ENCODE peak calls at places on chromosome 21, in nine cellular contexts. S, L, X, Y, C, K, T, B and R are unnamed samples.

GRCh38 chr21:46227811-46228344 is 696 bp downstream of the LSS start:
- DNase-seq in S (no peak), L (peak), X (no peak), Y (no peak), C (peak), K (no peak), T (no peak), B (no peak), R (peak)

GRCh38 chr21:37877171-37877570 is 39.1 kb downstream of the KCNJ6 start:
- DNase-seq in S (no peak), L (no peak), X (no peak), Y (peak), C (no peak), K (peak), T (no peak), B (no peak), R (peak)

GRCh38 chr21:8993943-8994639 is 1527.3 kb upstream of the TPTE start:
- DNase-seq in S (no peak), L (no peak), X (no peak), Y (no peak), C (no peak), K (peak), T (no peak), B (no peak), R (peak)

GRCh38 chr21:45260191-45260795 is 27.4 kb downstream of the POFUT2 start:
- DNase-seq in S (no peak), L (no peak), X (no peak), Y (no peak), C (peak), K (no peak), T (no peak), B (no peak), R (no peak)

GRCh38 chr21:37700641-37701202 is 215.5 kb downstream of the KCNJ6 start:
- DNase-seq in S (no peak), L (no peak), X (peak), Y (peak), C (no peak), K (peak), T (peak), B (peak), R (peak)

GRCh38 chr21:45516671-45517151 is 25.5 kb downstream of the SLC19A1 start:
- DNase-seq in S (no peak), L (peak), X (no peak), Y (no peak), C (peak), K (no peak), T (no peak), B (no peak), R (no peak)

GRCh38 chr21:43881283-43881682 is 16.3 kb downstream of the AGPAT3 start:
- DNase-seq in S (no peak), L (no peak), X (no peak), Y (no peak), C (no peak), K (peak), T (no peak), B (no peak), R (no peak)

GRCh38 chr21:43603641-43604504 is 55.4 kb downstream of the HSF2BP start:
- DNase-seq in S (no peak), L (no peak), X (no peak), Y (peak), C (no peak), K (peak), T (no peak), B (no peak), R (peak)

GRCh38 chr21:14215971-14216621 is at the start of gene RBM11:
- DNase-seq in S (peak), L (peak), X (peak), Y (peak), C (peak), K (peak), T (no peak), B (peak), R (peak)

GRCh38 chr21:20998886-20999285 is 677 bp downstream of the NCAM2 start:
- DNase-seq in S (no peak), L (no peak), X (no peak), Y (no peak), C (no peak), K (no peak), T (no peak), B (no peak), R (no peak)

GRCh38 chr21:43322805-43323204 is 104.1 kb downstream of the SIK1 start:
- DNase-seq in S (no peak), L (no peak), X (no peak), Y (no peak), C (no peak), K (no peak), T (no peak), B (no peak), R (no peak)

GRCh38 chr21:46112731-46113215 is 14.9 kb downstream of the COL6A2 start:
- DNase-seq in S (no peak), L (peak), X (peak), Y (no peak), C (peak), K (no peak), T (no peak), B (no peak), R (no peak)

GRCh38 chr21:46626536-46627302 is 8.8 kb upstream of the PRMT2 start:
- DNase-seq in S (no peak), L (no peak), X (no peak), Y (no peak), C (no peak), K (no peak), T (no peak), B (no peak), R (no peak)

DNA sequence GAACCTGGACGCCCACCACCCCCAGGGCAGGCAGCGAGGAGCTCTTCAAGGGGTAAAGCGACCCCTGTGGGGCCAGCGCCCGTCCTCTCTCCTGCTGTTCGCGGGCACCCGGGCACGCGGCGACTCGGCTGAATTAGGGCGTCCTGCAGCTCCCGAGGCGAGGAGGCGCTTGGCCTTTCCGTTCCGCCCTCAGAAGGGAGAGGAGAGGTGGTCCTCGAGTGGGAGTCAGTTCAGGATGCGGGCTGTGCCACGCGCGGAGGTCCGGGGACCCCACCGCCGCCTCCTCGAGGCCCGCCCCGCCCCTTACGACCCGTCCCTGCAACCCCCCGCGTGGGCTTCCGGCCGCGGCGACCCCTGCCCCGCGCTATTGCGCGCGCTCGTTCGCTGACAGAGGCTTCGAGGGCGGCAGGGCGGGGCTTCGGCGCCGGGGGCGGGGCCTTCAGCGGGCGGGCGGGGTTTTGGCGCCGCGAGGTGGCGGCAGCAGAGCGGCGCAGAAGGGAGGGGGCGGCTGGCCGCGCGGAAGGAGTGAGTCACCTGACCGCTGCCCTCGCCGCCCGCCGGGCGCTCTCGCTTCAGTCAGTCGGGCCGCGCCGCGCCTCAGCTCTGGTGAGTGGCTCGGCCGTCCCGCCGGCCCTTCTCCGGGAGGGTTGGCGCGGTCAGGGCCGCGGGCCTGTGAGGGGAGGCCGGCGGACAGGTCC is at the start of gene BACH1:
- DNase-seq in S (peak), L (peak), X (peak), Y (peak), C (peak), K (peak), T (peak), B (peak), R (peak)
- TF ChIP-seq CTCF in S (peak), L (no peak), X (peak), Y (peak), C (peak), K (peak), T (peak), B (peak), R (peak)

GRCh38 chr21:33388188-33388587 is 15.0 kb upstream of the IFNGR2 start:
- DNase-seq in S (no peak), L (no peak), X (no peak), Y (no peak), C (no peak), K (no peak), T (no peak), B (no peak), R (no peak)

GRCh38 chr21:33384851-33385331 is 18.3 kb upstream of the IFNGR2 start:
- DNase-seq in S (no peak), L (no peak), X (no peak), Y (no peak), C (no peak), K (peak), T (no peak), B (no peak), R (peak)

GRCh38 chr21:33380483-33380998 is 22.7 kb upstream of the IFNGR2 start:
- DNase-seq in S (peak), L (peak), X (peak), Y (peak), C (peak), K (peak), T (no peak), B (peak), R (peak)

GRCh38 chr21:33386222-33386784 is 16.9 kb upstream of the IFNGR2 start:
- DNase-seq in S (no peak), L (no peak), X (no peak), Y (no peak), C (no peak), K (no peak), T (no peak), B (peak), R (no peak)

GRCh38 chr21:33383056-33383888 is 19.9 kb upstream of the IFNGR2 start:
- DNase-seq in S (peak), L (peak), X (peak), Y (peak), C (peak), K (peak), T (no peak), B (peak), R (peak)
- H3K4me3 ChIP-seq in S (peak), L (peak), X (peak), Y (no peak), C (peak), K (no peak), T (no peak), B (no peak), R (peak)

DNA sequence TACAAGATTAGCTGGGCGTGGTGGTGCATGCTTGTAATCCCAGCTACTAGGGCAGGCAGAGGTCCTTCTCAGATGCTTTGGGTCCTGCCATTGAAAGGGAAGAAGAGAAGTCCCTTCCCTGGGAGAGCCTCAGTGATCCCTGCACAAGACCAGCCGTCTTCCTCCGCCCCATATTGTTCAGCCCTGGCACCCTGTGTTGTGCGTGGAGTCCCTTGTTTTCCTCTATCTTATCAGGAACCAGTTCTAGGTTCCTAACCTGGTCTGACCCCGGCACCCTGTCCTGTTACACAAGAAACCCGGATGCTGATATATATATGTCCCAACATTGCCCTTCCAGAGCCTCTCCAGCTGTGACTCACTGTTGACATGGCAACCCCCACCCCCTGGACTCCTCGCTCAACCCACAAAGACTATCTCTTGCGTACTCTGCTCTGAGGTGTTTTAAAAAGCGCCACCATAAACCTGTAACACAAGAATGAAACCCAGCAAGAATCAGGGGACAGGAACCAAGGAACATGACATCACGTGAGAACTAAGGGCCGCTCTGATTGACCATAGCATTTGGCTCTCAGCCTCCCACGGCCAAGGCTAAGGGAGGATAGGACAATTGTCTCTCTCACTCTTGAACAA is 4.8 kb downstream of the MX2 start:
- DNase-seq in S (no peak), L (no peak), X (no peak), Y (peak), C (no peak), K (peak), T (peak), B (peak), R (peak)
- TF ChIP-seq CTCF in S (no peak), L (no peak), X (no peak), Y (no peak), C (no peak), K (no peak), T (no peak), B (no peak), R (no peak)

GRCh38 chr21:42281196-42281680 is 34.0 kb downstream of the TFF3 start:
- DNase-seq in S (no peak), L (peak), X (no peak), Y (no peak), C (no peak), K (no peak), T (no peak), B (no peak), R (no peak)

GRCh38 chr21:42282021-42282420 is 33.2 kb downstream of the TFF3 start:
- DNase-seq in S (no peak), L (peak), X (no peak), Y (no peak), C (no peak), K (no peak), T (no peak), B (no peak), R (no peak)

GRCh38 chr21:42279888-42280287 is 35.3 kb downstream of the TFF3 start:
- DNase-seq in S (no peak), L (peak), X (no peak), Y (no peak), C (no peak), K (no peak), T (no peak), B (no peak), R (no peak)

GRCh38 chr21:42279341-42279871 is 35.8 kb downstream of the TFF3 start:
- DNase-seq in S (no peak), L (no peak), X (no peak), Y (no peak), C (no peak), K (no peak), T (no peak), B (no peak), R (no peak)

DNA sequence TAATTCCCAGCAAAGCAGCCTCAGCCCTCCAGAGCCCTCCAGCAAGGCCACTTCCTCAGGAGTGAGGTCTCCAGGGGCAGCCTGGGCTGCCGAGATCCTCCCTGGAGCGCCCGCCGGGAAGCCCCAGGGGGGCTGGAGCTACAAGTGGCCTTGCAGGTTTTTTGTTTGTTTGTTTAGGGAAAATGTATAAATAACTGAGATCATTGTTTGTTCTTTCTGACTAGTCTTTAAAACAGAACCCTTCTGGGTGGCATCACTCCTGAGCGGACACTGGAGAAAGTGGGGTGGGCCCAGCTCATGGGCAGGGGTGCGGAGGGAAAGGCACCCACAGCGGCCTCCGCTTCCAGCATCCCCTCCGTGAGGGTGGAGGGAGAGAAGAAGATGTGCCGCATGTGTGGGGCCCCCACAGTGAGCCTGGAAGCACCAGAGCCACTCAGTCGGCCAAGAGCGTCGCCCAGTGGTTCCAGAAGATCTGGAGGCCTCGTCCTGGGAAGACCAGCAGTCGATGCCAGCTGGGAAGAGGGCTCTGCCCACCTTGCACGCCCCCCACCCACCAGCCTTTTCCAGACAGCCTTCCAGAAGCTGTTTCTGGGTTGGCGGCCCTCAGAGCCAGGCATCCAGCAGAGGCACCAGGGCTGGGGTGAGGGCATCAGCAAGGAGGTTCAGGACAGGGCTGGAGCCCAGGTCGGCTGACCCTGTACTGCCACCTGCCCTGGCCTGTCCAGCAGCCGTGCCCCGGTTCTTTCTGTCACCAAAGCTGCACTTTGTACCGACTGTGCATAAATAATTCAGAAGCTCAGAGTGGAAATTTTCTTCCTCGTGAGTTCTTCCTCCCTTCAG is 34.6 kb downstream of the TFF3 start:
- DNase-seq in S (no peak), L (peak), X (no peak), Y (no peak), C (no peak), K (no peak), T (no peak), B (no peak), R (no peak)
- H3K4me3 ChIP-seq in S (no peak), L (no peak), X (no peak), Y (no peak), C (no peak), K (no peak), T (no peak), B (no peak), R (no peak)

DNA sequence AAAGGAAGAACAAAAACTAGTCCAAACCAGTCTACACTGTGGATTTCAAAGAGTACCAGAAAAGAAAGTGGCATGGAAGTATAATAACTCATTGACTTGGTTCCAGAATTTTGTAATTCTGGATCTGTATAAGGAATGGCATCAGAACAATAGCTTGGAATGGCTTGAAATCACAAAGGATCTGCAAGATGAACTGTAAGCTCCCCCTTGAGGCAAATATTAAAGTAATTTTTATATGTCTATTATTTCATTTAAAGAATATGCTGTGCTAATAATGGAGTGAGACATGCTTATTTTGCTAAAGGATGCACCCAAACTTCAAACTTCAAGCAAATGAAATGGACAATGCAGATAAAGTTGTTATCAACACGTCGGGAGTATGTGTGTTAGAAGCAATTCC is 21.3 kb downstream of the CHODL start:
- DNase-seq in S (no peak), L (no peak), X (no peak), Y (no peak), C (no peak), K (no peak), T (no peak), B (no peak), R (no peak)
- TF ChIP-seq CTCF in S (no peak), L (no peak), X (no peak), Y (no peak), C (no peak), K (no peak), T (no peak), B (no peak), R (no peak)

GRCh38 chr21:24938592-24938991 is 668.7 kb downstream of the MRPL39 start:
- DNase-seq in S (no peak), L (no peak), X (no peak), Y (no peak), C (no peak), K (peak), T (no peak), B (peak), R (no peak)
- H3K4me3 ChIP-seq in S (no peak), L (no peak), X (no peak), Y (no peak), C (no peak), K (no peak), T (no peak), B (no peak), R (no peak)